ENCODE peak calls at places on chromosomes 13 and 19, in ten cellular contexts. One of them, this sample, is unnamed.

GRCh38 chr13:45015300-45015699 is 26.0 kb downstream of the GPALPP1 start:
- DNase-seq in RWPE1: no peak
- DNase-seq in astrocyte of the cerebellum: no peak
- DNase-seq in Peyer's patch: no peak
- DNase-seq in CD4-positive, alpha-beta T cell: no peak
- DNase-seq in ovary: no peak
- DNase-seq in AG04450: no peak
- DNase-seq in HCT116: no peak
- DNase-seq in A549: no peak
- DNase-seq in MCF 10A: no peak
- DNase-seq in this sample: peak

GRCh38 chr13:37179646-37180045 is 74.2 kb upstream of the CSNK1A1L start:
- DNase-seq in RWPE1: no peak
- DNase-seq in astrocyte of the cerebellum: peak
- DNase-seq in Peyer's patch: no peak
- DNase-seq in CD4-positive, alpha-beta T cell: no peak
- DNase-seq in ovary: no peak
- DNase-seq in AG04450: no peak
- DNase-seq in HCT116: no peak
- DNase-seq in A549: no peak
- DNase-seq in MCF 10A: no peak
- DNase-seq in this sample: no peak

GRCh38 chr19:8361921-8362793 is 1.8 kb upstream of the ANGPTL4 start:
- DNase-seq in RWPE1: peak
- DNase-seq in astrocyte of the cerebellum: peak
- DNase-seq in Peyer's patch: peak
- DNase-seq in CD4-positive, alpha-beta T cell: no peak
- DNase-seq in ovary: peak
- DNase-seq in AG04450: peak
- DNase-seq in HCT116: peak
- DNase-seq in A549: peak
- DNase-seq in MCF 10A: peak
- DNase-seq in this sample: peak

GRCh38 chr19:4140237-4140711 is 13.2 kb upstream of the CREB3L3 start:
- DNase-seq in RWPE1: peak
- DNase-seq in astrocyte of the cerebellum: no peak
- DNase-seq in Peyer's patch: no peak
- DNase-seq in CD4-positive, alpha-beta T cell: no peak
- DNase-seq in ovary: no peak
- DNase-seq in AG04450: peak
- DNase-seq in HCT116: peak
- DNase-seq in A549: peak
- DNase-seq in MCF 10A: peak
- DNase-seq in this sample: no peak

GRCh38 chr13:29908411-29908810 is 58.0 kb upstream of the UBL3 start:
- DNase-seq in RWPE1: peak
- DNase-seq in astrocyte of the cerebellum: no peak
- DNase-seq in Peyer's patch: no peak
- DNase-seq in CD4-positive, alpha-beta T cell: no peak
- DNase-seq in ovary: no peak
- DNase-seq in AG04450: no peak
- DNase-seq in HCT116: no peak
- DNase-seq in A549: no peak
- DNase-seq in MCF 10A: peak
- DNase-seq in this sample: peak

GRCh38 chr13:80083516-80084085 is 257.3 kb downstream of the SPRY2 start:
- DNase-seq in RWPE1: no peak
- DNase-seq in astrocyte of the cerebellum: peak
- DNase-seq in Peyer's patch: no peak
- DNase-seq in CD4-positive, alpha-beta T cell: no peak
- DNase-seq in ovary: no peak
- DNase-seq in AG04450: no peak
- DNase-seq in HCT116: no peak
- DNase-seq in A549: no peak
- DNase-seq in MCF 10A: peak
- DNase-seq in this sample: no peak

GRCh38 chr13:106602178-106602577 is 34.2 kb upstream of the ARGLU1 start:
- DNase-seq in RWPE1: no peak
- DNase-seq in astrocyte of the cerebellum: no peak
- DNase-seq in Peyer's patch: no peak
- DNase-seq in CD4-positive, alpha-beta T cell: no peak
- DNase-seq in ovary: no peak
- DNase-seq in AG04450: no peak
- DNase-seq in HCT116: no peak
- DNase-seq in A549: no peak
- DNase-seq in MCF 10A: no peak
- DNase-seq in this sample: no peak

GRCh38 chr13:44238011-44238421 is 135.6 kb upstream of the SERP2 start:
- DNase-seq in RWPE1: peak
- DNase-seq in astrocyte of the cerebellum: no peak
- DNase-seq in Peyer's patch: no peak
- DNase-seq in CD4-positive, alpha-beta T cell: no peak
- DNase-seq in ovary: no peak
- DNase-seq in AG04450: peak
- DNase-seq in HCT116: no peak
- DNase-seq in A549: no peak
- DNase-seq in MCF 10A: no peak
- DNase-seq in this sample: peak

GRCh38 chr19:12939908-12940533 is 1.6 kb downstream of the CALR start:
- DNase-seq in RWPE1: no peak
- DNase-seq in astrocyte of the cerebellum: no peak
- DNase-seq in Peyer's patch: no peak
- DNase-seq in CD4-positive, alpha-beta T cell: no peak
- DNase-seq in ovary: no peak
- DNase-seq in AG04450: no peak
- DNase-seq in HCT116: no peak
- DNase-seq in A549: no peak
- DNase-seq in MCF 10A: no peak
- DNase-seq in this sample: peak

GRCh38 chr19:12937243-12938053 is 961 bp upstream of the CALR start:
- DNase-seq in RWPE1: no peak
- DNase-seq in astrocyte of the cerebellum: no peak
- DNase-seq in Peyer's patch: peak
- DNase-seq in CD4-positive, alpha-beta T cell: no peak
- DNase-seq in ovary: peak
- DNase-seq in AG04450: no peak
- DNase-seq in HCT116: no peak
- DNase-seq in A549: peak
- DNase-seq in MCF 10A: no peak
- DNase-seq in this sample: no peak

GRCh38 chr19:12938054-12938535 is 314 bp upstream of the CALR start:
- DNase-seq in RWPE1: peak
- DNase-seq in astrocyte of the cerebellum: peak
- DNase-seq in Peyer's patch: peak
- DNase-seq in CD4-positive, alpha-beta T cell: peak
- DNase-seq in ovary: peak
- DNase-seq in AG04450: peak
- DNase-seq in HCT116: peak
- DNase-seq in A549: peak
- DNase-seq in MCF 10A: peak
- DNase-seq in this sample: peak

GRCh38 chr19:12939292-12939606 is 840 bp downstream of the CALR start:
- DNase-seq in RWPE1: no peak
- DNase-seq in astrocyte of the cerebellum: no peak
- DNase-seq in Peyer's patch: peak
- DNase-seq in CD4-positive, alpha-beta T cell: peak
- DNase-seq in ovary: peak
- DNase-seq in AG04450: no peak
- DNase-seq in HCT116: no peak
- DNase-seq in A549: no peak
- DNase-seq in MCF 10A: peak
- DNase-seq in this sample: peak

DNA sequence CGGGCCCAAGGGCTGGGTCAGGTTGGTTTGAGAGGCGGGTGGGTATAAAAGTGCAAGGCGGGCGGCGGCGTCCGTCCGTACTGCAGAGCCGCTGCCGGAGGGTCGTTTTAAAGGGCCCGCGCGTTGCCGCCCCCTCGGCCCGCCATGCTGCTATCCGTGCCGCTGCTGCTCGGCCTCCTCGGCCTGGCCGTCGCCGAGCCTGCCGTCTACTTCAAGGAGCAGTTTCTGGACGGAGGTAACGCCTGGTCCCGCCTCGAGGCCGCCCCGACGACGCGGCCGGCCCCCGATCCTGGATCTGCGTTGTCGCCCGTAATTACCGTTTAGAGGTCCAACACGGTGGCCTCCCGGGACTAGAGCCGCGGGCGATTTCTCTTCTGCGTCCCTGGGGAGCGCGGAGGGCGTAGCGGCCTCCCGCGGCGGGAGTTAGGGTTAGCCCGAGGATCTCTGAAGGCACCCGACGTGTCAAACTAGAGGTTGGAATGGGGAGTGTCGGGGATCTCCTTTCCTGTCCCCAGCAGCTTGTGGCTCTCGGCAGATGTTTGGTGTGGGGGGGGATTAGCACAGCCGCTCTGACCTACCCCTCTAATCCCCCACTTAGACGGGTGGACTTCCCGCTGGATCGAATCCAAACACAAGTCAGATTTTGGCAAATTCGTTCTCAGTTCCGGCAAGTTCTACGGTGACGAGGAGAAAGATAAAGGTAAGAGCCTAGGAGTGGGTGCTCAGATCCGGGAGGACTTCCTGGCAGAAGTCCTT is at the start of gene CALR:
- DNase-seq in RWPE1: no peak
- DNase-seq in astrocyte of the cerebellum: no peak
- DNase-seq in Peyer's patch: peak
- DNase-seq in CD4-positive, alpha-beta T cell: peak
- DNase-seq in ovary: peak
- DNase-seq in AG04450: no peak
- DNase-seq in HCT116: no peak
- DNase-seq in A549: peak
- DNase-seq in MCF 10A: no peak
- DNase-seq in this sample: no peak
- TF ChIP-seq CTCF in RWPE1: no peak
- TF ChIP-seq CTCF in astrocyte of the cerebellum: no peak
- TF ChIP-seq CTCF in Peyer's patch: peak
- TF ChIP-seq CTCF in CD4-positive, alpha-beta T cell: no peak
- TF ChIP-seq CTCF in ovary: peak
- TF ChIP-seq CTCF in AG04450: no peak
- TF ChIP-seq CTCF in HCT116: no peak
- TF ChIP-seq CTCF in A549: no peak
- TF ChIP-seq CTCF in MCF 10A: no peak
- TF ChIP-seq CTCF in this sample: peak

GRCh38 chr13:21032656-21033055 is 28.7 kb downstream of the LATS2 start:
- DNase-seq in RWPE1: no peak
- DNase-seq in astrocyte of the cerebellum: no peak
- DNase-seq in Peyer's patch: no peak
- DNase-seq in CD4-positive, alpha-beta T cell: no peak
- DNase-seq in ovary: no peak
- DNase-seq in AG04450: no peak
- DNase-seq in HCT116: no peak
- DNase-seq in A549: no peak
- DNase-seq in MCF 10A: no peak
- DNase-seq in this sample: no peak

GRCh38 chr13:21031594-21031993 is 29.8 kb downstream of the LATS2 start:
- DNase-seq in RWPE1: no peak
- DNase-seq in astrocyte of the cerebellum: no peak
- DNase-seq in Peyer's patch: no peak
- DNase-seq in CD4-positive, alpha-beta T cell: no peak
- DNase-seq in ovary: no peak
- DNase-seq in AG04450: no peak
- DNase-seq in HCT116: no peak
- DNase-seq in A549: no peak
- DNase-seq in MCF 10A: no peak
- DNase-seq in this sample: no peak

GRCh38 chr13:21034602-21035190 is 26.7 kb downstream of the LATS2 start:
- DNase-seq in RWPE1: no peak
- DNase-seq in astrocyte of the cerebellum: no peak
- DNase-seq in Peyer's patch: no peak
- DNase-seq in CD4-positive, alpha-beta T cell: no peak
- DNase-seq in ovary: no peak
- DNase-seq in AG04450: no peak
- DNase-seq in HCT116: no peak
- DNase-seq in A549: no peak
- DNase-seq in MCF 10A: no peak
- DNase-seq in this sample: no peak

GRCh38 chr13:21033866-21034601 is 27.4 kb downstream of the LATS2 start:
- DNase-seq in RWPE1: no peak
- DNase-seq in astrocyte of the cerebellum: no peak
- DNase-seq in Peyer's patch: no peak
- DNase-seq in CD4-positive, alpha-beta T cell: no peak
- DNase-seq in ovary: no peak
- DNase-seq in AG04450: no peak
- DNase-seq in HCT116: no peak
- DNase-seq in A549: no peak
- DNase-seq in MCF 10A: peak
- DNase-seq in this sample: no peak

GRCh38 chr13:21033224-21033855 is 28.0 kb downstream of the LATS2 start:
- DNase-seq in RWPE1: no peak
- DNase-seq in astrocyte of the cerebellum: no peak
- DNase-seq in Peyer's patch: no peak
- DNase-seq in CD4-positive, alpha-beta T cell: no peak
- DNase-seq in ovary: no peak
- DNase-seq in AG04450: no peak
- DNase-seq in HCT116: no peak
- DNase-seq in A549: no peak
- DNase-seq in MCF 10A: peak
- DNase-seq in this sample: no peak
- TF ChIP-seq CTCF in RWPE1: no peak
- TF ChIP-seq CTCF in astrocyte of the cerebellum: no peak
- TF ChIP-seq CTCF in Peyer's patch: no peak
- TF ChIP-seq CTCF in CD4-positive, alpha-beta T cell: no peak
- TF ChIP-seq CTCF in ovary: no peak
- TF ChIP-seq CTCF in AG04450: no peak
- TF ChIP-seq CTCF in HCT116: no peak
- TF ChIP-seq CTCF in A549: no peak
- TF ChIP-seq CTCF in MCF 10A: no peak
- TF ChIP-seq CTCF in this sample: no peak

DNA sequence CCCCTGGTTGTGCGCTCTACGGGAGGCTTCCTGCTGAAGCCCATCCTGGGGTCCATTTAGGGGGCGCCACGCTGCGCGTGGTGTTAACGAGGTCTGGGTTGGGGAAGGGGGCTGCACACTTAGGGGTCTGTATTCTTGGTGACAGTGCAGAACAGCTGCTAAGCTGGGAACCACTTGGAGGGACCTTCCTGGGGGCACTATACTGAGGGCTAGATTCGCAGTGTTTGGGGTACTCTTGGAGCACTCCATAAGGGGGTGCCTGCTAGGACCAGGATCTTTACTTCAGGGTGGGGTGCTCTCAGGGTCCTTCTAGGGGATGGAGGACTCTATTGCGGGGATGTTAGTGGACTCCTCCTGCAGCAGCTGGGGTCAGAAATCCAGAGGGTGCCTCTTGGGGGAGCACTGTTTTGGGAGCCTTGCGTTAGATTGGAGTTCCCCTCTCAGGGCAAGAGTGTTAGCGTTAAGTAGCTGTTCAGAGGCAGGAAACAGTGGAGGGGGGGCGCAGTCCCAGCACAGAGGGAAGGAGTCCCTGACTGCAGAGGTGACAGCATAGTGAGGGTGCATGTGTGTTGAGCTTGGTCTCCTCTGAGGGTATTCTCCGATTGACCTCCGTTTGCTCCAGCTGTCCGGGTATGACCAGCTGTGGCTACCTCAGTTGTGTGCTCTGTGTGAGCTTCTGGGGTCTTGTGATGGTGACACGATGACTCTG is 1.1 kb downstream of the PDE4A start:
- DNase-seq in RWPE1: no peak
- DNase-seq in astrocyte of the cerebellum: no peak
- DNase-seq in Peyer's patch: no peak
- DNase-seq in CD4-positive, alpha-beta T cell: no peak
- DNase-seq in ovary: no peak
- DNase-seq in AG04450: no peak
- DNase-seq in HCT116: no peak
- DNase-seq in A549: no peak
- DNase-seq in MCF 10A: no peak
- DNase-seq in this sample: no peak
- TF ChIP-seq CTCF in RWPE1: no peak
- TF ChIP-seq CTCF in astrocyte of the cerebellum: no peak
- TF ChIP-seq CTCF in Peyer's patch: no peak
- TF ChIP-seq CTCF in CD4-positive, alpha-beta T cell: no peak
- TF ChIP-seq CTCF in ovary: no peak
- TF ChIP-seq CTCF in AG04450: no peak
- TF ChIP-seq CTCF in HCT116: no peak
- TF ChIP-seq CTCF in A549: no peak
- TF ChIP-seq CTCF in MCF 10A: no peak
- TF ChIP-seq CTCF in this sample: no peak

GRCh38 chr13:32911506-32911905 is 104.7 kb upstream of the KL start:
- DNase-seq in RWPE1: peak
- DNase-seq in astrocyte of the cerebellum: no peak
- DNase-seq in Peyer's patch: no peak
- DNase-seq in CD4-positive, alpha-beta T cell: no peak
- DNase-seq in ovary: no peak
- DNase-seq in AG04450: no peak
- DNase-seq in HCT116: peak
- DNase-seq in A549: peak
- DNase-seq in MCF 10A: peak
- DNase-seq in this sample: peak
- TF ChIP-seq CTCF in RWPE1: no peak
- TF ChIP-seq CTCF in astrocyte of the cerebellum: peak
- TF ChIP-seq CTCF in Peyer's patch: no peak
- TF ChIP-seq CTCF in CD4-positive, alpha-beta T cell: no peak
- TF ChIP-seq CTCF in ovary: no peak
- TF ChIP-seq CTCF in AG04450: peak
- TF ChIP-seq CTCF in HCT116: peak
- TF ChIP-seq CTCF in A549: peak
- TF ChIP-seq CTCF in MCF 10A: peak
- TF ChIP-seq CTCF in this sample: peak